ENCODE peak calls at places on chromosomes 1 and 21, in five cellular contexts. P, J, E, A and F are unnamed samples.
A peak's percentile ranks its signal among the peaks of the same experiment; 100 is the strongest.

GRCh38 chr1:27142464-27142863 is 12.5 kb downstream of the SLC9A1 start:
- DNase-seq in J (no peak), E (peak; percentile 23), A (no peak), P (peak; percentile 66), F (no peak)

GRCh38 chr1:110524311-110525249 is 5.6 kb upstream of the KCNA10 start:
- DNase-seq in P (no peak), A (peak; percentile 53), J (peak; percentile 24), E (peak; percentile 61), F (no peak)

GRCh38 chr1:170032531-170033295 is 41.8 kb downstream of the KIFAP3 start:
- DNase-seq in J (no peak), P (no peak), A (peak; percentile 31), E (no peak), F (no peak)

GRCh38 chr1:20342294-20343148 is 51.8 kb downstream of the VWA5B1 start:
- DNase-seq in P (no peak), A (no peak), J (no peak), E (no peak), F (no peak)

GRCh38 chr1:221263831-221264767 is 384.9 kb downstream of the HLX start:
- DNase-seq in E (peak; percentile 66), A (peak; percentile 78), P (peak; percentile 28), J (peak; percentile 34), F (peak; percentile 61)

GRCh38 chr1:154492115-154492514 is 9.9 kb upstream of the TDRD10 start:
- DNase-seq in J (no peak), P (no peak), A (no peak), E (no peak), F (no peak)

GRCh38 chr1:198637157-198637556 is 1.7 kb upstream of the PTPRC start:
- DNase-seq in A (no peak), J (no peak), E (peak; percentile 57), P (no peak), F (no peak)

GRCh38 chr1:156726549-156727226 is 1.6 kb upstream of the METTL25B start:
- DNase-seq in E (peak; percentile 80), A (peak; percentile 79), J (peak; percentile 79), P (no peak), F (no peak)

GRCh38 chr1:184340984-184341383 is 45.8 kb upstream of the C1orf21 start:
- DNase-seq in A (no peak), E (no peak), J (no peak), P (no peak), F (no peak)

GRCh38 chr1:110452330-110452729 is 1.4 kb downstream of the PROK1 start:
- DNase-seq in E (no peak), A (no peak), P (no peak), J (no peak), F (no peak)

GRCh38 chr1:116534014-116534739 is 36.6 kb downstream of the CD58 start:
- DNase-seq in E (no peak), A (no peak), P (no peak), J (no peak), F (no peak)

GRCh38 chr1:182259229-182259872 is 132.2 kb downstream of the GLUL start:
- DNase-seq in A (peak; percentile 49), J (peak; percentile 44), P (peak; percentile 3), E (no peak), F (peak; percentile 83)

GRCh38 chr1:28860332-28861073 is 48.5 kb downstream of the OPRD1 start:
- DNase-seq in A (no peak), P (peak; percentile 72), J (peak; percentile 30), E (no peak), F (no peak)

GRCh38 chr21:36551731-36552457 is 72.0 kb upstream of the CLDN14 start:
- DNase-seq in P (peak; percentile 0), A (peak; percentile 86), J (no peak), E (no peak), F (no peak)

GRCh38 chr1:201085902-201086735 is 26.1 kb downstream of the CACNA1S start:
- DNase-seq in A (peak; percentile 57), J (peak; percentile 59), E (peak; percentile 33), P (no peak), F (no peak)

GRCh38 chr1:56833088-56833487 is 13.9 kb upstream of the FYB2 start:
- DNase-seq in J (no peak), P (no peak), A (no peak), E (no peak), F (no peak)

GRCh38 chr1:29398431-29398830 is 162.1 kb downstream of the PTPRU start:
- DNase-seq in E (no peak), J (no peak), A (no peak), P (peak; percentile 25), F (no peak)

GRCh38 chr1:77989762-77990161 is 10.9 kb upstream of the FUBP1 start:
- DNase-seq in P (no peak), A (no peak), E (no peak), J (no peak), F (no peak)

GRCh38 chr1:205939690-205940330 is 3.4 kb downstream of the SLC26A9 start:
- DNase-seq in E (peak; percentile 33), A (no peak), P (no peak), J (no peak), F (no peak)

GRCh38 chr1:195768377-195768776 is 839.9 kb downstream of the KCNT2 start:
- DNase-seq in J (no peak), E (no peak), A (no peak), P (no peak), F (no peak)

GRCh38 chr1:174974711-174975111 is 25.0 kb upstream of the CACYBP start:
- DNase-seq in E (no peak), J (no peak), A (no peak), P (no peak), F (no peak)

GRCh38 chr1:92994105-92994712 is 32.9 kb upstream of the DIPK1A start:
- DNase-seq in J (peak; percentile 86), A (peak; percentile 97), E (peak; percentile 96), P (peak; percentile 21), F (peak; percentile 67)

GRCh38 chr1:92993581-92993980 is 32.3 kb upstream of the DIPK1A start:
- DNase-seq in J (no peak), P (no peak), E (no peak), A (no peak), F (no peak)

GRCh38 chr1:92992066-92992465 is 30.8 kb upstream of the DIPK1A start:
- DNase-seq in P (no peak), J (no peak), E (no peak), A (no peak), F (no peak)

GRCh38 chr1:92990828-92991227 is 29.6 kb upstream of the DIPK1A start:
- DNase-seq in E (peak; percentile 58), J (no peak), A (no peak), P (no peak), F (no peak)

DNA sequence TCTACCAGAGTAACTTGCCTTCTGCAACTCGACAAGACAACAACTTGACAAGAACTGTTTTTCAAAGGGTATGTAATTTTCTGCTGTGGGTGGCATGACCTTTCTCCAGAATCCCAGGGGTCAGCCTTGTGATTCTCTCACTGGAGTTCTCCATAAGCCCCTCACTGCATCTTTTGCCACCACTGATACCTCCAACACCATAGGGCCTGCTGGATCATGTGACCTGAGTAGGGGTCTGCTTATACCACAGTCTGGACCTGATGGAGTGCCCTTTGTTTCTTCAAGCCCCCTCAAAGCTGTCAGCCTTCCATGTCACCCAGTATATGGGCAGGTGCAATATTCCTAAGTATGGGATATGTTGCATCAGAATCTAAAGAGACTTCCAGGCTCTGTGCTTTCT is 31.6 kb upstream of the DIPK1A start:
- DNase-seq in P (no peak), A (no peak), J (no peak), E (no peak), F (no peak)
- H3K4me1 ChIP-seq in P (peaks cover 9% of the 10 kb centered on the region), A (peaks cover 13% of the 10 kb centered on the region), J (no peaks in the 10 kb centered on the region), E (peaks cover 47% of the 10 kb centered on the region), F (no peaks in the 10 kb centered on the region)

DNA sequence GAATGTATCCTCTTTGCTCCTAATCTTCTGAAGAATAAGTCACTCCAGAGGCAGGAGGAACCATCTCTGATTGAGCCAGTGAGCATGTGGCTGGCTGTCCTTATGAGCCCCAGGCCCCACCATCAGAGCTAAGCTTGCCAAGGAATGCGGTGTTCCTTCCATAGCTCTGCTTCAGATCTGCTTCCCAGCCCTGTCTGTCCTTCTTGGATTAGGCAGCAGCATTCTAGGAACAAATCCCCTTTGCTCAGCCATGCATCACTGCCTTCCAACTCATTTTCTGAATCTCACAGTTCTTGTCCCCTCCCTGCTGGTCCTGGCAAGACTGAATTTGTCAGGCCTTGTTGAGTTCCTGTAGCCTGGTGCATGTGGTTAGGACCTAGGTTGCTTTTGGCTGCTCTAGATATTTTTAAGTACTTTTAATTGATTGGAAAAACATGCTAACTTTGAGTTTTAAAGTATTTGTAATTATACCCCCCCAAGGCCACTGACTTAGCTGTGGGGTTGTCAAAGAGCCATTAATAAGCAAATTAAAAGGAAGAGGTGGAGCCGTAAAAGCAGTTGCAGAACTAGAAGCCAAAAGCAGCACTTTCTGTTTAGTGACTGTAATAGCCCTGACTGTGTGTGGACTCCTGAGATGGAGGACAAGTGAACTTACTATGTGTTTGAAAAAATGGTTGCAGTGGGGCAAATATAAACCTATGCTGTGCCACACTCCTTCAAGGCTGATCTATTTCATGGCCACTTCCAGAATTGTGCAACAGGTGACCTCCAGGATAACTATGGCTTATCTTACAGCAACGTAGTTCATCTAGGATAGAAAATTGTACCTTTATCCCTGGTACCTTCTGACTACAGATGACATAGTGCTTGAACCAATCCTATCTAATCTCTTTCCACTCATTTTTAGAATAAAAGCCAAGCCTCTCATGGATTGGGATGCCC is 61.3 kb upstream of the BACH1 start:
- DNase-seq in E (no peak), P (no peak), A (peak; percentile 60), J (no peak), F (no peak)
- H3K4me1 ChIP-seq in E (no peaks in the 10 kb centered on the region), P (peaks cover 27% of the 10 kb centered on the region), A (peaks cover 43% of the 10 kb centered on the region), J (no peaks in the 10 kb centered on the region), F (peaks cover 24% of the 10 kb centered on the region)

GRCh38 chr1:54336121-54336520 is 70.1 kb downstream of the SSBP3 start:
- DNase-seq in J (no peak), A (no peak), P (no peak), E (no peak), F (no peak)

GRCh38 chr1:54335396-54336056 is 70.7 kb downstream of the SSBP3 start:
- DNase-seq in A (peak; percentile 93), E (no peak), P (peak; percentile 65), J (peak; percentile 49), F (no peak)

GRCh38 chr1:54338479-54338878 is 67.7 kb downstream of the SSBP3 start:
- DNase-seq in A (no peak), E (no peak), J (no peak), P (no peak), F (no peak)

GRCh38 chr1:54337928-54338327 is 68.3 kb downstream of the SSBP3 start:
- DNase-seq in A (no peak), J (no peak), E (peak; percentile 67), P (no peak), F (no peak)

DNA sequence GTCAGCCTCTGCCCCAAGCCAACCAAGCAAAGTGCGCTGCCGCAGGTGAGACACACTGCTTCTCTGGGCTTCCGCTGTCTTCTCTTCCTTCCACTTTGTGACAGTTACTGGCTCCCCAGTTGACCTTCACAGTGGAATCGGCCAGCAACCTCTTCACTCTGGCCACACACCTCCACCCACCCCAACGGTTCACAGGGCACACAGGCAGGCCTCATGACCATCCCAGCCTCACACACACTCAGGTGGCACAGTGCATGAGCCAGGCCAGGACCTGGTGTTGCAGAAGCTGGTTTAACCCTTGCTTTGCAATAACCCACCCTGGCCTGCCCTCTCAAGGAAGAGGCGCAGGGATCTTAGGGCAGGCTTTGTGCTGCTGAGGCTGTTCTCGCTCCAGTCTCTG is 69.2 kb downstream of the SSBP3 start:
- DNase-seq in P (no peak), J (no peak), E (no peak), A (no peak), F (no peak)
- H3K4me1 ChIP-seq in P (peaks cover 14% of the 10 kb centered on the region), J (peaks cover 4% of the 10 kb centered on the region), E (peaks cover 18% of the 10 kb centered on the region), A (peaks cover 36% of the 10 kb centered on the region), F (peaks cover 64% of the 10 kb centered on the region)

DNA sequence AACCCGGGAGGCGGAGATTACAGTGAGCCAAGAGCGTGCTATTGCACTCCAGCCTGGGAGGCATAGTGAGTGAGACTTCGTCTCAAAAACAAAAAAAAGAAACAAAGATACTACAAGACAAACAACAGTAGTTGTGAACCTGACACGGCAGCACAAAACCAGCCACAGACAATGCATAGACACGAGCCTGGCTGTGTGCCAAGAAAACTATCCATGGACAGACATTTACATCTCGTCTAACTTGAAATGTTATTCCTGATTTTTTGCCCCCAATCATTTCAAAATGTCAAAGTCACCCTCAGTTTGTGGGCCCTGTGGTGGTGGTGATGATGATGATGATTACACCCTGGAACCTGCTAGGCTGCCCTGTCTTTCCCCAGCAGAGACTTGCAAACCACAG is 6.3 kb downstream of the KLHL21 start:
- DNase-seq in E (no peak), P (no peak), A (no peak), J (no peak), F (no peak)
- H3K4me1 ChIP-seq in E (peaks cover 22% of the 10 kb centered on the region), P (no peaks in the 10 kb centered on the region), A (peaks cover 39% of the 10 kb centered on the region), J (peaks cover 10% of the 10 kb centered on the region), F (peaks cover 56% of the 10 kb centered on the region)